ENCODE peak calls at places on chromosomes 7 and 10, in nine cellular contexts. F is fibroblast of mammary gland; B is activated effector memory CD4-positive, alpha-beta T cell treated with Interleukin-2 at 50 U/mL for 16 hours; S is dorsolateral prefrontal cortex; R is activated naive CD4-positive, alpha-beta T cell treated with anti-CD3 and anti-CD28 coated beads for 36 hours; E is ureter; Y is activated T-cell treated with anti-CD3 and anti-CD28 coated beads for 48 hours; X is mucosa of gallbladder; A is stimulated activated CD4-positive, alpha-beta T cell treated with anti-CD3 and anti-CD28 coated beads, Interleukin-2, amount 100 ng/mL, for 24 hours. P is an unnamed sample.

GRCh38 chr7:117019786-117020604 is 66.7 kb downstream of the ST7 start:
- DNase-seq in A (no peak), S (peak; percentile 93), X (peak; percentile 60), B (no peak), Y (no peak), F (peak; percentile 91), E (no peak), R (no peak), P (peak; percentile 97)

GRCh38 chr10:93379366-93380042 is 102.6 kb downstream of the MYOF start:
- DNase-seq in B (no peak), X (no peak), R (peak; percentile 75), F (peak; percentile 82), A (peak; percentile 46), S (no peak), Y (peak; percentile 29), E (no peak), P (peak; percentile 90)

GRCh38 chr10:123790132-123790885 is 101.3 kb downstream of the CPXM2 start:
- DNase-seq in F (no peak), A (no peak), B (no peak), X (no peak), E (no peak), R (no peak), Y (no peak), S (no peak), P (no peak)

GRCh38 chr7:99031496-99031895 is 112.4 kb downstream of the SMURF1 start:
- DNase-seq in A (no peak), B (no peak), E (peak; percentile 28), X (no peak), F (no peak), Y (no peak), S (no peak), R (no peak), P (no peak)

GRCh38 chr7:12674861-12675260 is 12.6 kb upstream of the ARL4A start:
- DNase-seq in R (peak; percentile 65), Y (no peak), S (no peak), E (no peak), A (no peak), X (peak; percentile 34), F (peak; percentile 69), B (no peak), P (peak; percentile 40)

GRCh38 chr10:86968271-86968993 is at the start of gene ADIRF:
- DNase-seq in F (peak; percentile 28), R (no peak), E (peak; percentile 91), S (no peak), B (no peak), Y (no peak), A (no peak), X (peak; percentile 19), P (peak; percentile 62)

GRCh38 chr7:561631-562393 is 42.2 kb upstream of the PDGFA start:
- DNase-seq in R (no peak), Y (no peak), S (no peak), A (no peak), E (no peak), X (peak; percentile 59), F (no peak), B (no peak), P (no peak)

GRCh38 chr10:47438857-47439474 is 44.9 kb downstream of the ANXA8 start:
- DNase-seq in X (peak; percentile 75), B (no peak), E (peak; percentile 70), F (peak; percentile 64), Y (no peak), A (no peak), R (peak; percentile 2), S (peak; percentile 25), P (peak; percentile 90)

GRCh38 chr7:39810204-39810642 is 139.8 kb upstream of the CDK13 start:
- DNase-seq in F (no peak), A (no peak), S (no peak), E (no peak), R (no peak), Y (no peak), X (no peak), B (no peak), P (no peak)

GRCh38 chr7:85705076-85705475 is 518.2 kb upstream of the SEMA3D start:
- DNase-seq in S (no peak), A (no peak), Y (no peak), B (no peak), F (no peak), E (no peak), R (no peak), X (no peak), P (no peak)

P was measured in GM23248.